ENCODE peak calls at places on chromosome 9, in four cellular contexts. B, I, H and R are unnamed samples. For H3K4me1, the result is how much of the 10 kb centered on the place peaks cover.

GRCh38 chr9:1701113-1701512 is 314.0 kb upstream of the SMARCA2 start:
- DNase-seq in B (no peak), I (no peak), H (no peak), R (no peak)

GRCh38 chr9:126514037-126514821 is 99.5 kb upstream of the LMX1B start:
- DNase-seq in B (peak), I (peak), H (peak), R (peak)

GRCh38 chr9:14452539-14452938 is 138.6 kb upstream of the NFIB start:
- DNase-seq in B (no peak), I (no peak), H (no peak), R (no peak)

GRCh38 chr9:90870646-90871326 is 69.2 kb downstream of the SYK start:
- DNase-seq in B (peak), I (no peak), H (no peak), R (peak)

GRCh38 chr9:14205463-14205862 is 108.5 kb downstream of the NFIB start:
- DNase-seq in B (no peak), I (no peak), H (no peak), R (no peak)

GRCh38 chr9:101601904-101602765 is 7.4 kb upstream of the PPP3R2 start:
- DNase-seq in B (no peak), I (no peak), H (no peak), R (peak)

GRCh38 chr9:131276891-131277672 is 772 bp upstream of the FAM78A start:
- DNase-seq in B (peak), I (no peak), H (no peak), R (no peak)

GRCh38 chr9:21294325-21294724 is 10.8 kb downstream of the IFNA5 start:
- DNase-seq in B (no peak), I (no peak), H (no peak), R (no peak)

GRCh38 chr9:116592926-116593325 is 94.2 kb upstream of the TRIM32 start:
- DNase-seq in B (no peak), I (no peak), H (no peak), R (no peak)

GRCh38 chr9:20616808-20617207 is 5.5 kb downstream of the MLLT3 start:
- DNase-seq in B (no peak), I (no peak), H (no peak), R (no peak)

GRCh38 chr9:34928921-34929320 is 29.2 kb upstream of the PHF24 start:
- DNase-seq in B (no peak), I (no peak), H (no peak), R (no peak)

GRCh38 chr9:129596541-129597328 is 24.2 kb downstream of the C9orf50 start:
- DNase-seq in B (no peak), I (peak), H (peak), R (no peak)

GRCh38 chr9:31908158-31908890 is 476.1 kb upstream of the ACO1 start:
- DNase-seq in B (no peak), I (no peak), H (no peak), R (no peak)

GRCh38 chr9:133788819-133789733 is 50.9 kb upstream of the SARDH start:
- DNase-seq in B (no peak), I (peak), H (peak), R (no peak)

GRCh38 chr9:112503170-112503569 is 16.5 kb downstream of the KIAA1958 start:
- DNase-seq in B (no peak), I (no peak), H (peak), R (no peak)

GRCh38 chr9:98933185-98933584 is 10.5 kb upstream of the COL15A1 start:
- DNase-seq in B (no peak), I (no peak), H (no peak), R (no peak)

GRCh38 chr9:136048560-136049411 is 46.3 kb downstream of the NACC2 start:
- DNase-seq in B (no peak), I (peak), H (no peak), R (no peak)

GRCh38 chr9:126564716-126565115 is 49.0 kb upstream of the LMX1B start:
- DNase-seq in B (no peak), I (no peak), H (no peak), R (no peak)

GRCh38 chr9:131419716-131420115 is 25.8 kb downstream of the PRRC2B start:
- DNase-seq in B (no peak), I (no peak), H (no peak), R (no peak)

GRCh38 chr9:112380102-112380581 is at the start of gene HSDL2:
- DNase-seq in B (peak), I (no peak), H (no peak), R (peak)

GRCh38 chr9:841371-842209 is at the start of gene DMRT1:
- DNase-seq in B (no peak), I (peak), H (no peak), R (no peak)

GRCh38 chr9:84773023-84773422 is 103.5 kb downstream of the NTRK2 start:
- DNase-seq in B (no peak), I (no peak), H (no peak), R (no peak)

DNA sequence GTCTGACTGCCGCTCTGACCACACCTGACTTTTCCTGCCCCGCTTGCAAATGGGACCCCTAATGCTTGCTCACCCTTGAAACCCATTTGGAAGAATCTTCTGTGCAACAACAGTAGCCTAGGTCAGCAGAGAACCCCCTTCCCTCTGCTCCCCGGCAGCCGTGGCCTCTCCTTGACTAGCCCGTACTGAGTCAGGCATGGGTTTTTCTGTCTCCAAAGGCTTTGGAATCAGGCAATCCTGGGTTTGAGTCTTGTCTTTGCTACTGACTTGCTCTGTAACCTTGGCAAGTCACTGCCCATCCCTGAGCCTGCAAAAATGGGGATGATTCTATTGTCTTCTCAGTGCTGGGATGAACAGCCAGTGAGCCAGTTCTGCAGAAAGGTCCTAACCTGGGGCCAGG is 135.4 kb downstream of the RGS3 start:
- DNase-seq in B (no peak), I (no peak), H (peak), R (no peak)
- H3K4me1 ChIP-seq in B (under half), I (under half), H (half or more), R (under half)

DNA sequence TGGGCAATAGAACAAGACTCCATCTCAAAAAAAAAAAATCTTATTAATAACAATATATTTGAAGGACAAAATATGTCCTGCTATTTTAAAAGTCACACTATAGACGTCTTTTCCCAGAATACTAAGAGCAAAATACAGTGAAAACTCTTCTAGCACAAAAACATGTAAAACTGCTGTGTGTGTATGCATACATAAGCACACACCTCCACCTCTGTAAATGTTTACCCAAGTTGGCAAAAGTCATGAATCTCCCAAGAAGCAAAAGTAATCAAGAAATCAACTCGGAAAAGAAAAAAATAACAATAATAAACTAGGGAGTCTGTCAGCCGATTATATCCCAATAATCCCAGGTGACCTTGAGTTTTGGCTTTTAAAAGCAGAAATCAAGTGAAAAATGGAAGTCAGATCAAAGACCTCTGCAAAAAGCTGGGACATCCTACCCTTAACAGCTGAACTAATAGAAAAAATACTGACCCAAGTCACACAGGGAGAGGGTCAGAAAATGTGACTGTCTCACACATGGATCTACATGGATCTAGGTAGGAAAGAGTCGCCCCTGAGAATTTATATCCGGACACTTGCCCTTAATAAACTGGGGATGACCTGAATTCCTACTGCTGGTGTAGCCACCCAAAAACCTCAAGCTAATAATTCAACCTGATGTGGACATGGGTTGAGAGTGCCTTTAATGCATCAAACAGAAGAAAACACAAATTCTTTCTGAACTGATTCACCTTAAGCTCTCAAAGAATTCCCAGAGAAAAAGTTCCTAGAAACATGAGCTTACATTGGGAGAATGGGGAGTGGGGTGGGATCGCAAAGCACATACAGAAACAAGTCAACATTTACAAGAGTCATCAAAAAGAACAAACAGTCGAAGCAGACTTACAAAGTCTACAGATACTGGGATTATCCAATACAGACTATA is 29.9 kb downstream of the LPAR1 start:
- DNase-seq in B (no peak), I (no peak), H (no peak), R (no peak)
- H3K4me3 ChIP-seq in B (no peak), I (no peak), H (no peak), R (no peak)

DNA sequence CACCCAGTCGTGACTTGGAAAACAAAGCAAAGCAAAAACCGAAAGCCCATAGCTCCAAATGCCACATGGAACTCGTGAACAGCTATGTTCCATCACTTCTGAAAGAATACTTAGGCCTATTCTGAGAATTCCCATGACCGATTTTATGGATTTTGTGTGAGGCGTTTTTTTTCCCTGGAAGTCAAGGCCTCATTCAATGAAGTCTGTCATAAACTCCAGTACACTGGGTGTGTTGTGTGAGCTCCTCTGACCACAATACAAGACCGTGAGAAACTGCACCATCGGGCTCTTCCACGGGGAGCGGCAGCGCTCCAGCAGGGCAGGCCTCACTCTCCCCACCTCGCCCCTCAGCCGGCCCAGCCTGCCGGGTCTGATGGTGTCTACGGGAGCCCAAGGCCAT is 209.5 kb downstream of the FANCC start:
- DNase-seq in B (no peak), I (no peak), H (peak), R (no peak)
- H3K4me1 ChIP-seq in B (under half), I (under half), H (under half), R (under half)

GRCh38 chr9:70954607-70955143 is 166.7 kb downstream of the TRPM3 start:
- DNase-seq in B (no peak), I (no peak), H (no peak), R (no peak)
- H3K4me3 ChIP-seq in B (no peak), I (no peak), H (no peak), R (no peak)

GRCh38 chr9:97516111-97516510 is 14.6 kb downstream of the TMOD1 start:
- DNase-seq in B (no peak), I (no peak), H (no peak), R (no peak)
- H3K4me1 ChIP-seq in B (under half), I (under half), H (under half), R (under half)